ENCODE peak calls at places on chromosome 18, in nine cellular contexts. B is GM23338, X is iPS DF 6.9, P is heart right ventricle, C is neuronal stem cell, W is astrocyte, H is left ventricle myocardium inferior, A is foreskin keratinocyte, M is fibroblast of lung. L is an unnamed sample. For H3K4me1, the result is how much of the 10 kb centered on the place peaks cover.

GRCh38 chr18:36717422-36718110 is 111.2 kb downstream of the TPGS2 start:
- DNase-seq in B (no peak), X (no peak), P (no peak), C (no peak), W (no peak), H (no peak), A (no peak), M (no peak), L (no peak)

GRCh38 chr18:25351773-25352628 is at the start of gene ZNF521:
- DNase-seq in B (peak), X (no peak), P (peak), C (peak), W (peak), H (peak), A (peak), M (peak), L (peak)

GRCh38 chr18:74796928-74797576 is 199.4 kb downstream of the ZNF407 start:
- DNase-seq in B (no peak), X (no peak), P (no peak), C (no peak), W (peak), H (no peak), A (peak), M (peak), L (no peak)

GRCh38 chr18:21452808-21453511 is 147.5 kb downstream of the ESCO1 start:
- DNase-seq in B (no peak), X (no peak), P (no peak), C (no peak), W (no peak), H (no peak), A (no peak), M (no peak), L (no peak)

GRCh38 chr18:48913201-48913600 is 37.6 kb downstream of the SMAD7 start:
- DNase-seq in B (no peak), X (no peak), P (no peak), C (no peak), W (no peak), H (no peak), A (no peak), M (no peak), L (no peak)

GRCh38 chr18:28715206-28715605 is 538.3 kb upstream of the CDH2 start:
- DNase-seq in B (no peak), X (no peak), P (no peak), C (no peak), W (no peak), H (no peak), A (no peak), M (no peak), L (no peak)

GRCh38 chr18:75422341-75422910 is 5.1 kb downstream of the SMIM21 start:
- DNase-seq in B (no peak), X (no peak), P (no peak), C (no peak), W (peak), H (no peak), A (peak), M (peak), L (no peak)

GRCh38 chr18:36199691-36200295 is 12.5 kb downstream of the MOCOS start:
- DNase-seq in B (no peak), X (no peak), P (no peak), C (no peak), W (no peak), H (no peak), A (no peak), M (no peak), L (no peak)

GRCh38 chr18:6396843-6397242 is 17.9 kb downstream of the L3MBTL4 start:
- DNase-seq in B (no peak), X (no peak), P (no peak), C (no peak), W (no peak), H (no peak), A (no peak), M (no peak), L (no peak)

GRCh38 chr18:28185121-28185520 is 8.2 kb upstream of the CDH2 start:
- DNase-seq in B (no peak), X (no peak), P (no peak), C (no peak), W (no peak), H (no peak), A (no peak), M (no peak), L (no peak)

GRCh38 chr18:41378628-41379027 is 576.4 kb upstream of the PIK3C3 start:
- DNase-seq in B (peak), X (no peak), P (no peak), C (peak), W (peak), H (no peak), A (peak), M (peak), L (no peak)

GRCh38 chr18:45386256-45386655 is 229.0 kb upstream of the SLC14A2 start:
- DNase-seq in B (peak), X (peak), P (no peak), C (peak), W (no peak), H (no peak), A (peak), M (peak), L (no peak)

GRCh38 chr18:79048245-79048632 is 21.0 kb upstream of the ATP9B start:
- DNase-seq in B (no peak), X (no peak), P (no peak), C (no peak), W (no peak), H (no peak), A (no peak), M (no peak), L (no peak)

GRCh38 chr18:50558948-50559749 is 738 bp upstream of the MAPK4 start:
- DNase-seq in B (peak), X (no peak), P (no peak), C (peak), W (no peak), H (no peak), A (no peak), M (no peak), L (no peak)

GRCh38 chr18:78861116-78861515 is 118.5 kb upstream of the SALL3 start:
- DNase-seq in B (no peak), X (no peak), P (peak), C (no peak), W (no peak), H (no peak), A (no peak), M (no peak), L (no peak)

GRCh38 chr18:22188551-22189267 is 19.3 kb downstream of the GATA6 start:
- DNase-seq in B (no peak), X (no peak), P (no peak), C (no peak), W (no peak), H (peak), A (no peak), M (no peak), L (no peak)

GRCh38 chr18:74389161-74389927 is 67.8 kb downstream of the DIPK1C start:
- DNase-seq in B (no peak), X (no peak), P (no peak), C (no peak), W (peak), H (no peak), A (no peak), M (peak), L (no peak)

GRCh38 chr18:1680108-1680507 is 775.4 kb downstream of the ADCYAP1 start:
- DNase-seq in B (no peak), X (no peak), P (no peak), C (no peak), W (no peak), H (no peak), A (no peak), M (no peak), L (no peak)

GRCh38 chr18:48405108-48405507 is 4.1 kb downstream of the ZBTB7C start:
- DNase-seq in B (no peak), X (no peak), P (no peak), C (no peak), W (peak), H (no peak), A (peak), M (peak), L (no peak)

GRCh38 chr18:45890606-45891005 is 65.1 kb downstream of the SIGLEC15 start:
- DNase-seq in B (no peak), X (no peak), P (peak), C (no peak), W (no peak), H (no peak), A (no peak), M (no peak), L (no peak)

GRCh38 chr18:60895181-60895580 is 438.0 kb upstream of the CDH20 start:
- DNase-seq in B (no peak), X (no peak), P (no peak), C (no peak), W (peak), H (no peak), A (peak), M (peak), L (no peak)

GRCh38 chr18:73715228-73715670 is 432.4 kb downstream of the FBXO15 start:
- DNase-seq in B (no peak), X (no peak), P (no peak), C (no peak), W (no peak), H (no peak), A (no peak), M (no peak), L (no peak)

GRCh38 chr18:24089059-24089458 is 49.8 kb upstream of the CABYR start:
- DNase-seq in B (no peak), X (no peak), P (peak), C (no peak), W (no peak), H (no peak), A (no peak), M (no peak), L (no peak)

GRCh38 chr18:61953161-61953560 is 60.4 kb upstream of the RNF152 start:
- DNase-seq in B (no peak), X (no peak), P (no peak), C (no peak), W (no peak), H (no peak), A (no peak), M (peak), L (no peak)

GRCh38 chr18:56314396-56314795 is 324.0 kb downstream of the TXNL1 start:
- DNase-seq in B (no peak), X (no peak), P (no peak), C (no peak), W (no peak), H (no peak), A (no peak), M (peak), L (no peak)

GRCh38 chr18:48095726-48096125 is 165.3 kb upstream of the SMAD2 start:
- DNase-seq in B (no peak), X (no peak), P (no peak), C (no peak), W (no peak), H (no peak), A (no peak), M (no peak), L (no peak)

GRCh38 chr18:46393230-46393629 is 263.8 kb downstream of the LOXHD1 start:
- DNase-seq in B (peak), X (peak), P (no peak), C (peak), W (no peak), H (no peak), A (no peak), M (no peak), L (no peak)

GRCh38 chr18:11548367-11548766 is 61.0 kb upstream of the SLC35G4 start:
- DNase-seq in B (no peak), X (no peak), P (no peak), C (no peak), W (no peak), H (no peak), A (no peak), M (peak), L (no peak)

GRCh38 chr18:27921904-27922541 is 254.9 kb downstream of the CDH2 start:
- DNase-seq in B (peak), X (no peak), P (no peak), C (no peak), W (peak), H (no peak), A (peak), M (peak), L (no peak)

GRCh38 chr18:56038258-56039030 is 450.5 kb upstream of the TCF4 start:
- DNase-seq in B (no peak), X (no peak), P (no peak), C (no peak), W (no peak), H (no peak), A (no peak), M (no peak), L (no peak)

GRCh38 chr18:46152808-46153617 is 48.8 kb downstream of the HAUS1 start:
- DNase-seq in B (peak), X (no peak), P (no peak), C (peak), W (peak), H (no peak), A (peak), M (no peak), L (peak)

GRCh38 chr18:38329145-38329544 is 763.5 kb upstream of the CELF4 start:
- DNase-seq in B (no peak), X (no peak), P (no peak), C (no peak), W (no peak), H (no peak), A (no peak), M (no peak), L (no peak)

GRCh38 chr18:79542876-79543750 is 136.5 kb upstream of the CTDP1 start:
- DNase-seq in B (no peak), X (no peak), P (no peak), C (no peak), W (no peak), H (peak), A (no peak), M (no peak), L (no peak)

GRCh38 chr18:12862874-12863482 is 21.1 kb downstream of the PTPN2 start:
- DNase-seq in B (peak), X (no peak), P (no peak), C (no peak), W (no peak), H (no peak), A (no peak), M (no peak), L (no peak)
- H3K4me1 ChIP-seq in B (under half), X (under half), P (under half), C (under half), W (under half), H (under half), A (under half), M (under half), L (under half)

DNA sequence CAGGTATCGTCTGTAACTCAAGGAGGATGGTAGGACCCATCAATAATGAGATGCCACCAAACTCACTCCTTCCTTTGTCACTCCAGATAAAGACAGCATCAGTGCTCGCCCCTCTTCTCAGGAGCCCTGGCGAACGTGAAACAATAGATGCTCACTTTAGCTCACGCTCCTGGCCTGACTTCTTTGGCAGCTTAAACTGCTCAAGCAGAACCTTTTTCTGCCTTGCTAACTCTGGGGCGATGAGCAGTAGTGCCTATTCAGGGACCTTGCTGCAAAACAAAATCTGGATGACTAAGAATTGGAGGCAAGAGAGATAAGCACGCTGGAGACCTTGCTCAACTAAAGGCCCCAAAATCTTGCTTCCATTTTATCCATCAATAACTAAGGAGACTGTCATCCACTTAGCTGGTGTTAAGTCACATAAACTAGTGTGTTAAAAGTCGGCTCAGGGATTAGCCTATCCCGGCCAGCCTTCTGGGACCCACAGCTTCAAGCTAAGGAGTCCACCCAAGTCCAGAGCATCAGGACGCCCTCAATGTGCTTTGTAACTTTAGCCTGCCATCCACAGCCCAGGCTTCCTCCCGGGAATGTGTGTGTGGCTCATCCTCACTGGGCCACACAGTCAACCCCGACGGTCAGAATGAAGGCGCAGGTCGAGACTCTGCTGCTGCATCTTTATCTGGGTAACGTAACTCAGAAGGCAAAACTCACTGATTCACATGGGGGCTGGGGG is 38.9 kb downstream of the ZNF516 start:
- DNase-seq in B (no peak), X (no peak), P (no peak), C (no peak), W (no peak), H (no peak), A (no peak), M (peak), L (no peak)
- H3K4me1 ChIP-seq in B (under half), X (under half), P (half or more), C (under half), W (half or more), H (half or more), A (under half), M (under half), L (under half)

GRCh38 chr18:13450289-13451207 is 232.0 kb downstream of the LDLRAD4 start:
- DNase-seq in B (no peak), X (no peak), P (no peak), C (no peak), W (no peak), H (no peak), A (no peak), M (no peak), L (no peak)
- H3K4me1 ChIP-seq in B (under half), X (under half), P (half or more), C (under half), W (under half), H (half or more), A (under half), M (under half), L (under half)

GRCh38 chr18:3456686-3457069 is 6.7 kb downstream of the TGIF1 start:
- DNase-seq in B (no peak), X (no peak), P (no peak), C (no peak), W (no peak), H (no peak), A (peak), M (no peak), L (no peak)
- H3K4me1 ChIP-seq in B (half or more), X (under half), P (under half), C (under half), W (half or more), H (half or more), A (under half), M (under half), L (half or more)

GRCh38 chr18:59232309-59233016 is 12.5 kb downstream of the GRP start:
- DNase-seq in B (peak), X (no peak), P (no peak), C (no peak), W (no peak), H (no peak), A (peak), M (no peak), L (no peak)
- H3K4me1 ChIP-seq in B (under half), X (under half), P (under half), C (under half), W (under half), H (under half), A (under half), M (under half), L (under half)

GRCh38 chr18:70333316-70333715 is 44.5 kb downstream of the SOCS6 start:
- DNase-seq in B (no peak), X (no peak), P (no peak), C (no peak), W (no peak), H (no peak), A (no peak), M (no peak), L (no peak)
- H3K4me1 ChIP-seq in B (under half), X (under half), P (under half), C (under half), W (under half), H (under half), A (under half), M (under half), L (under half)

GRCh38 chr18:9066817-9067306 is 35.6 kb upstream of the NDUFV2 start:
- DNase-seq in B (no peak), X (no peak), P (no peak), C (no peak), W (no peak), H (no peak), A (no peak), M (no peak), L (no peak)
- H3K4me1 ChIP-seq in B (under half), X (under half), P (under half), C (under half), W (under half), H (under half), A (under half), M (under half), L (under half)

GRCh38 chr18:58227361-58227930 is 183.4 kb downstream of the NEDD4L start:
- DNase-seq in B (no peak), X (no peak), P (no peak), C (no peak), W (no peak), H (no peak), A (no peak), M (no peak), L (no peak)

GRCh38 chr18:58228762-58229161 is 184.7 kb downstream of the NEDD4L start:
- DNase-seq in B (peak), X (no peak), P (no peak), C (no peak), W (no peak), H (no peak), A (no peak), M (no peak), L (no peak)

GRCh38 chr18:58230438-58231179 is 186.6 kb downstream of the NEDD4L start:
- DNase-seq in B (no peak), X (no peak), P (no peak), C (no peak), W (no peak), H (no peak), A (peak), M (peak), L (no peak)

GRCh38 chr18:58228176-58228575 is 184.2 kb downstream of the NEDD4L start:
- DNase-seq in B (no peak), X (no peak), P (no peak), C (no peak), W (no peak), H (peak), A (no peak), M (no peak), L (peak)

GRCh38 chr18:58229162-58229561 is 185.1 kb downstream of the NEDD4L start:
- DNase-seq in B (no peak), X (no peak), P (no peak), C (no peak), W (no peak), H (no peak), A (no peak), M (no peak), L (no peak)
- H3K4me1 ChIP-seq in B (half or more), X (under half), P (under half), C (under half), W (under half), H (under half), A (half or more), M (under half), L (half or more)

GRCh38 chr18:54947115-54947514 is 12.1 kb downstream of the CCDC68 start:
- DNase-seq in B (no peak), X (no peak), P (peak), C (no peak), W (no peak), H (no peak), A (no peak), M (no peak), L (no peak)
- H3K4me1 ChIP-seq in B (under half), X (under half), P (under half), C (under half), W (under half), H (under half), A (under half), M (under half), L (under half)

L was measured in lower lobe of right lung.